ENCODE peak calls at places on chromosomes 13 and 19, in eight cellular contexts. W, B, M, U, S, X, Q and E are unnamed samples. For H4K20me1, the result is how much of the 10 kb centered on the place peaks cover.

GRCh38 chr13:93320942-93321341 is 94.3 kb downstream of the GPC6 start:
- DNase-seq in M (no peak), S (no peak), X (no peak), Q (no peak), U (no peak), W (peak), B (peak), E (no peak)

GRCh38 chr19:2014731-2015610 is 543 bp downstream of the BTBD2 start:
- DNase-seq in B (no peak), Q (peak), U (no peak), X (no peak), S (no peak), W (no peak), M (no peak), E (peak)

GRCh38 chr19:30224689-30225606 is 147.2 kb upstream of the ZNF536 start:
- DNase-seq in X (no peak), W (no peak), M (no peak), S (no peak), U (no peak), B (no peak), Q (peak), E (peak)

GRCh38 chr13:39682788-39683187 is 27.3 kb downstream of the COG6 start:
- DNase-seq in W (no peak), B (no peak), S (no peak), X (no peak), Q (no peak), U (no peak), M (no peak), E (no peak)

GRCh38 chr13:113923376-113924063 is 50.4 kb downstream of the C13orf46 start:
- DNase-seq in S (no peak), W (no peak), Q (no peak), M (no peak), U (no peak), X (no peak), B (no peak), E (no peak)

GRCh38 chr13:61086052-61086451 is 329.6 kb downstream of the PCDH20 start:
- DNase-seq in B (peak), Q (no peak), U (no peak), M (no peak), X (no peak), W (no peak), S (no peak), E (no peak)

GRCh38 chr13:39405596-39405995 is 197.4 kb downstream of the LHFPL6 start:
- DNase-seq in U (no peak), S (no peak), X (no peak), B (no peak), W (no peak), M (no peak), Q (no peak), E (no peak)

GRCh38 chr19:38713227-38713649 is 31.0 kb downstream of the CAPN12 start:
- DNase-seq in Q (no peak), X (no peak), U (no peak), W (peak), B (no peak), S (no peak), M (no peak), E (no peak)

GRCh38 chr13:50714886-50715285 is 128.6 kb downstream of the DLEU7 start:
- DNase-seq in W (no peak), U (no peak), X (no peak), B (no peak), Q (no peak), M (no peak), S (no peak), E (no peak)

GRCh38 chr19:1264801-1265610 is 4.1 kb upstream of the CIRBP start:
- DNase-seq in W (peak), M (peak), X (peak), Q (peak), U (peak), S (no peak), B (peak), E (peak)

GRCh38 chr19:18478545-18479311 is 40.8 kb upstream of the ISYNA1 start:
- DNase-seq in M (peak), B (peak), Q (no peak), U (peak), W (peak), X (no peak), S (no peak), E (peak)

GRCh38 chr19:18484992-18485391 is 36.9 kb downstream of the ELL start:
- DNase-seq in S (no peak), Q (no peak), M (no peak), W (no peak), X (no peak), U (no peak), B (no peak), E (no peak)

GRCh38 chr19:18483119-18483518 is 38.8 kb downstream of the ELL start:
- DNase-seq in M (no peak), Q (no peak), U (no peak), S (no peak), B (no peak), X (no peak), W (no peak), E (no peak)

GRCh38 chr19:18479964-18480723 is 41.7 kb downstream of the ELL start:
- DNase-seq in X (peak), U (no peak), W (peak), M (no peak), B (peak), Q (no peak), S (no peak), E (no peak)

DNA sequence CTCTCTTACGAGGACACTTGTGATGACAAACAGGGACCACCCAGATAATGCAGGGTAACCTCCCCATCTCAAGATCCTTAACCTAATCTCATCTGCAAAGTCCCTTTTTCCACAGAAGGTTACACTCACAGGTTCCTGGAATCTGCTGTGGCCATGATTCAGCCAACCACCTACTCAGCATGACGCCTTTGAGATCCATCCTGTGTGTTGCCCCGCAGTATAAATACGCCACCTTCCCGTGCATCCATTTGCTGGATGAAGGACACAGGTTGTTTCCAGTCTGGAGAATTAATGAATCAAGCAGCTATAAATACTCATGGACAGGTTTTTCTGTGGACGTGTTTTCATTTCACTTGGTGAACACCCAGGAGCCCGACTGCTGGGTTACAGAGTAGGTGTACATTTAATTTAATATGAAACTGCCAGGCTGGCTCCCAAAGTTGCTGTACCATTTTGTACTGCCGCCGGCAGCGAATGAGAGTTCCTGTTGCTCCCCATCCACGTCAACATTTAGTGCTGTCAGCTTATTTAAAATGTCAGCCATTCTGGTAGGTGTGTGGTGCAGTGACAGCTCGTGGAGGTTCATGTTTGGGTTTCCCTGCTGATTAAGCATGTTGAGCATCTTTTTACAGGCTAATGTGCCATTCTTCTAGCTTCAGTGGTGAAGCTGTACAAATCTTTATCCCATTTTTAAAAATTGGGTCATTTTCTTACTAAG is 40.2 kb downstream of the ELL start:
- DNase-seq in X (no peak), M (no peak), S (no peak), Q (no peak), W (no peak), U (no peak), B (peak), E (no peak)
- H4K20me1 ChIP-seq in X (under half), M (under half), S (under half), Q (under half), W (half or more), U (under half), B (under half), E (under half)

GRCh38 chr19:10195199-10195519 is 406 bp upstream of the DNMT1 start:
- DNase-seq in U (no peak), X (no peak), B (no peak), W (no peak), Q (no peak), M (no peak), S (no peak), E (no peak)

GRCh38 chr19:10194500-10195198 is at the start of gene DNMT1:
- DNase-seq in U (peak), S (peak), W (peak), Q (peak), X (peak), M (peak), B (peak), E (peak)

GRCh38 chr19:10191347-10191746 is 3.4 kb downstream of the DNMT1 start:
- DNase-seq in M (no peak), B (peak), S (no peak), W (peak), Q (no peak), U (peak), X (peak), E (no peak)

GRCh38 chr19:10193666-10194499 is 870 bp downstream of the DNMT1 start:
- DNase-seq in Q (no peak), S (no peak), U (peak), B (peak), W (peak), X (peak), M (peak), E (peak)

GRCh38 chr19:10192922-10193321 is 1.8 kb downstream of the DNMT1 start:
- DNase-seq in W (no peak), M (no peak), Q (no peak), X (no peak), U (no peak), S (no peak), B (no peak), E (no peak)
- H4K20me1 ChIP-seq in W (under half), M (under half), Q (under half), X (under half), U (under half), S (under half), B (under half), E (under half)

DNA sequence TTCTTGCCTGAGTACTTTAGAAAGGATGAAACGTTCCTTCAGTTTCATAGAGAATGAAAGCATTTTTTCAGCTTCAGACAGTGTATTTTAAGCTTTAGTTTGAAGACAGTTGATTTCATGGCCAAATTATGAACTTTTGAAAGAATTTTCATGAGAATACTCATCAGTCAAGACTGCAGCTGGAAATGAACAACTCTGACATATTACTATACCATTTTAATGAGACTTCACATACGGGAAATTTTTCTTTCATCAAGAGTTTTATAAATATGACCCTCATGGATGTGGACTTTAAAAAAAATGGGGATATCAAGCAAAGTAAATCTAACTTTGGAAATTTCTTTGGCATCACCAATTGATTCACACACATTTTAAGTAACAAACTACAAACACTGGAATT is 6.4 kb downstream of the LATS2 start:
- DNase-seq in S (no peak), X (no peak), U (no peak), B (peak), Q (no peak), M (no peak), W (no peak), E (no peak)
- H4K20me1 ChIP-seq in S (under half), X (under half), U (under half), B (under half), Q (half or more), M (under half), W (half or more), E (half or more)

GRCh38 chr13:98468929-98469328 is 108.0 kb downstream of the STK24 start:
- DNase-seq in W (no peak), X (no peak), Q (no peak), M (no peak), S (no peak), B (no peak), U (no peak), E (no peak)
- H4K20me1 ChIP-seq in W (under half), X (under half), Q (half or more), M (under half), S (under half), B (under half), U (under half), E (under half)

GRCh38 chr13:19772306-19772705 is 10.4 kb downstream of the PSPC1 start:
- DNase-seq in U (no peak), Q (no peak), W (peak), S (no peak), X (no peak), B (peak), M (no peak), E (no peak)
- H4K20me1 ChIP-seq in U (half or more), Q (half or more), W (half or more), S (under half), X (under half), B (under half), M (under half), E (half or more)

GRCh38 chr19:19432732-19433131 is 27.3 kb downstream of the GATAD2A start:
- DNase-seq in W (no peak), U (no peak), Q (no peak), B (no peak), S (no peak), X (no peak), M (no peak), E (no peak)
- H4K20me1 ChIP-seq in W (half or more), U (under half), Q (half or more), B (under half), S (half or more), X (under half), M (under half), E (half or more)